ENCODE peak calls at places on chromosomes 3 and 15, in five cellular contexts. E is endodermal cell, S is PC-9, J is WERI-Rb-1, V is tibial artery. P is an unnamed sample.

GRCh38 chr3:32399030-32399620 is 7.5 kb downstream of the CMTM7 start:
- DNase-seq in E (no peak), S (no peak), J (no peak), V (no peak), P (no peak)

GRCh38 chr3:54870423-54870822 is 57.4 kb downstream of the LRTM1 start:
- DNase-seq in E (no peak), S (peak), J (peak), V (no peak), P (no peak)

GRCh38 chr3:29416514-29416913 is 135.6 kb downstream of the RBMS3 start:
- DNase-seq in E (no peak), S (no peak), J (no peak), V (no peak), P (no peak)

GRCh38 chr15:67107014-67107812 is 41.8 kb downstream of the SMAD3 start:
- DNase-seq in E (no peak), S (peak), J (no peak), V (peak), P (no peak)

GRCh38 chr3:69108813-69109212 is 13.6 kb downstream of the LMOD3 start:
- DNase-seq in E (no peak), S (no peak), J (no peak), V (no peak), P (no peak)

GRCh38 chr3:119658994-119659393 is 1.4 kb downstream of the POPDC2 start:
- DNase-seq in E (no peak), S (no peak), J (no peak), V (no peak), P (no peak)

GRCh38 chr3:6680119-6680806 is 180.7 kb upstream of the GRM7 start:
- DNase-seq in E (no peak), S (no peak), J (no peak), V (no peak), P (no peak)

GRCh38 chr3:113222412-113223086 is 11.2 kb downstream of the BOC start:
- DNase-seq in E (no peak), S (no peak), J (no peak), V (no peak), P (peak)

GRCh38 chr15:31163769-31164572 is 62.4 kb upstream of the TRPM1 start:
- DNase-seq in E (no peak), S (no peak), J (no peak), V (no peak), P (no peak)

GRCh38 chr3:64799606-64800005 is 111.8 kb upstream of the ADAMTS9 start:
- DNase-seq in E (no peak), S (no peak), J (no peak), V (no peak), P (no peak)

GRCh38 chr15:80464952-80465645 is 60.9 kb downstream of the ARNT2 start:
- DNase-seq in E (no peak), S (no peak), J (no peak), V (no peak), P (no peak)

GRCh38 chr3:13042932-13043275 is 30.3 kb downstream of the IQSEC1 start:
- DNase-seq in E (no peak), S (no peak), J (no peak), V (no peak), P (no peak)

GRCh38 chr3:61897848-61898247 is 336.5 kb downstream of the PTPRG start:
- DNase-seq in E (no peak), S (no peak), J (no peak), V (no peak), P (no peak)

GRCh38 chr3:119579366-119580147 is at the start of gene ADPRH:
- DNase-seq in E (peak), S (peak), J (no peak), V (peak), P (peak)

GRCh38 chr3:28699283-28699682 is 350.7 kb upstream of the AZI2 start:
- DNase-seq in E (no peak), S (peak), J (no peak), V (no peak), P (no peak)

GRCh38 chr3:168061332-168061996 is 34.3 kb downstream of the GOLIM4 start:
- DNase-seq in E (no peak), S (no peak), J (no peak), V (no peak), P (no peak)

GRCh38 chr15:68321229-68321628 is 43.7 kb downstream of the FEM1B start:
- DNase-seq in E (no peak), S (no peak), J (no peak), V (no peak), P (no peak)

GRCh38 chr15:57610130-57610529 is 18.4 kb downstream of the MYZAP start:
- DNase-seq in E (no peak), S (peak), J (no peak), V (peak), P (no peak)

GRCh38 chr3:126746395-126747177 is 42.5 kb downstream of the CHCHD6 start:
- DNase-seq in E (peak), S (peak), J (peak), V (no peak), P (no peak)

GRCh38 chr3:8761866-8762265 is 7.5 kb downstream of the OXTR start:
- DNase-seq in E (peak), S (no peak), J (peak), V (no peak), P (no peak)

GRCh38 chr15:33700695-33701303 is 267.5 kb upstream of the CHRM5 start:
- DNase-seq in E (peak), S (peak), J (peak), V (peak), P (peak)

GRCh38 chr3:78004578-78004977 is 964.7 kb downstream of the ROBO2 start:
- DNase-seq in E (no peak), S (no peak), J (no peak), V (no peak), P (no peak)

GRCh38 chr3:117719316-117719926 is 1009.8 kb downstream of the TUSC7 start:
- DNase-seq in E (no peak), S (no peak), J (no peak), V (no peak), P (no peak)

GRCh38 chr3:105254154-105254553 is 112.6 kb upstream of the ALCAM start:
- DNase-seq in E (no peak), S (no peak), J (no peak), V (no peak), P (no peak)

GRCh38 chr15:70486451-70487379 is 276.6 kb downstream of the UACA start:
- DNase-seq in E (no peak), S (peak), J (no peak), V (no peak), P (no peak)

GRCh38 chr3:185900228-185900627 is 37.6 kb downstream of the TRA2B start:
- DNase-seq in E (no peak), S (peak), J (no peak), V (no peak), P (no peak)

GRCh38 chr3:116701070-116701469 is 8.5 kb upstream of the TUSC7 start:
- DNase-seq in E (no peak), S (no peak), J (no peak), V (no peak), P (no peak)

GRCh38 chr3:149340310-149340933 is 7.0 kb upstream of the TM4SF18 start:
- DNase-seq in E (no peak), S (no peak), J (no peak), V (no peak), P (no peak)

GRCh38 chr15:55990071-55990470 is 3.3 kb downstream of the NEDD4 start:
- DNase-seq in E (no peak), S (no peak), J (no peak), V (no peak), P (no peak)

GRCh38 chr3:125194061-125194848 is 18.3 kb downstream of the SLC12A8 start:
- DNase-seq in E (no peak), S (no peak), J (no peak), V (no peak), P (no peak)

GRCh38 chr15:41558400-41559238 is at the start of gene TYRO3:
- DNase-seq in E (peak), S (peak), J (peak), V (peak), P (peak)

GRCh38 chr15:59138243-59138642 is 33.3 kb downstream of the CCNB2 start:
- DNase-seq in E (peak), S (peak), J (peak), V (no peak), P (no peak)

GRCh38 chr3:70090322-70090913 is 90.9 kb downstream of the SAMMSON start:
- DNase-seq in E (no peak), S (no peak), J (no peak), V (no peak), P (no peak)

GRCh38 chr15:28185148-28185895 is 86.2 kb upstream of the OCA2 start:
- DNase-seq in E (no peak), S (no peak), J (no peak), V (no peak), P (no peak)

GRCh38 chr3:113698891-113699465 is 2.5 kb upstream of the USF3 start:
- DNase-seq in E (peak), S (peak), J (no peak), V (no peak), P (no peak)

GRCh38 chr3:3799173-3800075 is at the start of gene LRRN1:
- DNase-seq in E (peak), S (peak), J (peak), V (peak), P (peak)

GRCh38 chr3:3802021-3802420 is 2.8 kb downstream of the LRRN1 start:
- DNase-seq in E (peak), S (no peak), J (no peak), V (no peak), P (no peak)

GRCh38 chr3:3800076-3800448 is 831 bp downstream of the LRRN1 start:
- DNase-seq in E (peak), S (peak), J (peak), V (peak), P (no peak)

GRCh38 chr3:3800685-3801509 is 1.7 kb downstream of the LRRN1 start:
- DNase-seq in E (peak), S (peak), J (no peak), V (peak), P (peak)

DNA sequence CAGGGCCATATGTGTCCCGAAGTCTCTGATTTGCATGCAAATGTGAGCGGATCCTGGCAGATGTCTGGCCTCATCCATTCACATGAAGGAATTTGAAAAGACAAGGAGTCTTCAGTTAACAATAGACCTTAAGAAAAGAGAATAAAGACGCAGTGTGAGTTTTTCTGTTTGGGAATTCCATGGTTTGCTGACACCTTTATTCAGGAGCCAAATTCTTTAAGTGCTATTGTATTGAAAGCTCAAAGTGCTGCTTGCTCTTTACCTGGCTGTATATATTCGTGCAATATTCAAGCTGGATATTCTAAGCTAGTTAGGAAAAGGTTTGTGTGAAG is 2.2 kb downstream of the LRRN1 start:
- DNase-seq in E (peak), S (no peak), J (no peak), V (no peak), P (no peak)
- H3K4me3 ChIP-seq in E (peak), S (no peak), J (no peak), V (peak), P (peak)

DNA sequence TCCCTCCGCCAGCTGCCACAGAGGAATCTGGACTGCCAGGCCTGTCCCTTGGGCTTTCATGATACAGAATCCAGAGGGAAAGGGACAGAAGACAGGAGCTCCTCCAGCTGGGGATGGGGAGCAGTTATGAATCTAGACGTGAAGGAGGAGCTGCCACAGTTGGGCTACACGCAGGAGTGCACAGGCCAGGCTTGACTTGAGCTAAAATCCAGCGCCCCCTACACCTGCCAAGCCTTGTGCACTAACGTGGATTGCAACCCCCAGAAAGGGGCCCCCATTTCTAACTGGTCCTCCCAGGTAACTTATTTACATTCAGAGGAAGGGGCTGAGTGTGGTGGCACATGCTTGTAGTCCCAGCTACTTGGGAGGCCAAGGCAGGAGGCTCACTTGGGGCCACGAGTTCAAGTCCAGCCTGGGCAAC is 14.3 kb downstream of the KLHL6 start:
- DNase-seq in E (no peak), S (no peak), J (no peak), V (no peak), P (no peak)
- H3K27ac ChIP-seq in E (no peak), S (no peak), J (no peak), V (no peak), P (peak)

DNA sequence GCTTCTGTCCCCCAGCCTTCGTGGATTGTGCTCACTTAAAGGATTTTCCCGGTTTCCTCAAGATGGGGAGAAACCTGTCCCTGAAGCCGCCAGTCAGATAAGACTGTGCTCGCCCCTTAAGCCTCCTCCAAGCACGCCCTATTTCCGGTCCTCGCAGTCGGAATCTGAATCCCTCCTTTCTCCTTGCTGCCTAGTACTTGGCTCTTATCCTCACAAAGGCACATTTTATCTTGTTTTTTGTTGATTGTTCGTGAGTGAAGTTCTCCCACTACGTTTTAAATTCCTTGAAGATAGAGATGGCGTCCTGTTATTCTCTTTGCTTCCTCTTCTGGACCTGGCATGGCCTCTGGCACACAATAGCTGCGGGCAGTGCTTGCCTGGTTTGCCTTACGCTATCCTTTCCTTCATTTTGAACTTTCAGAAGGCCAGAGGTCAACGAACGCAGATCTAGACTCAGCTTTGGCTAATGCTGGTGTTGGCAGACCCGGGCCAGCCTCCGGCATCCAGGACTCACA is 1.7 kb downstream of the CLDN11 start:
- DNase-seq in E (peak), S (no peak), J (no peak), V (no peak), P (no peak)
- H3K4me3 ChIP-seq in E (no peak), S (no peak), J (no peak), V (peak), P (peak)

DNA sequence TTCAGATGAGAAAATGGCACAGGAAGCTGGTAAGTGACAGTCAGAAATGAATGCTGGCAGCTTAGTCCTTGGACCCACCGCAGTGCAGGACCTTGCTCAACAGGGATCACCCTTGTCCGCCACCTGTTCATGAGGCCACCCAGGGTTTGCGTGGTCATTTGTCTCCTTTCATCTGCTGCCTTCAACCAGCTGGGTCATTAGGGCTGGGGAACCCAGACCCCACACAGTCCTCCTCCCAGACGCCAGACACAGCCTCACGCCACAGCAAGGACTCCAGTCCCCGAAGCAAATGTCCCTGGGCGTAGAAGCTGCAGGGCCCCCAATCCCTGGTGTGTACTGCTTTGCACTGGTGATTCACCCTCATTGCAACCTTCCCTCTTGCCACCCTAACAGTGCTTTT is 8.6 kb upstream of the LRRK1 start:
- DNase-seq in E (peak), S (no peak), J (no peak), V (peak), P (no peak)
- H3K27ac ChIP-seq in E (no peak), S (no peak), J (no peak), V (no peak), P (no peak)

GRCh38 chr3:172106037-172106559 is 66.7 kb downstream of the FNDC3B start:
- DNase-seq in E (no peak), S (no peak), J (no peak), V (no peak), P (no peak)

GRCh38 chr3:172104471-172105072 is 65.2 kb downstream of the FNDC3B start:
- DNase-seq in E (peak), S (no peak), J (no peak), V (no peak), P (no peak)

GRCh38 chr3:172110127-172110779 is 70.9 kb downstream of the FNDC3B start:
- DNase-seq in E (no peak), S (no peak), J (no peak), V (no peak), P (no peak)

GRCh38 chr3:172107403-172107802 is 68.0 kb downstream of the FNDC3B start:
- DNase-seq in E (no peak), S (no peak), J (no peak), V (no peak), P (no peak)

GRCh38 chr3:172106989-172107388 is 67.6 kb downstream of the FNDC3B start:
- DNase-seq in E (no peak), S (no peak), J (no peak), V (no peak), P (no peak)
- H3K4me3 ChIP-seq in E (no peak), S (no peak), J (no peak), V (no peak), P (no peak)

GRCh38 chr3:123431007-123431657 is 17.8 kb downstream of the ADCY5 start:
- DNase-seq in E (no peak), S (no peak), J (no peak), V (no peak), P (no peak)
- H3K27ac ChIP-seq in E (no peak), S (no peak), J (no peak), V (peak), P (peak)

GRCh38 chr15:85314139-85314538 is 66.3 kb upstream of the AKAP13 start:
- DNase-seq in E (no peak), S (no peak), J (no peak), V (no peak), P (no peak)

GRCh38 chr15:85312925-85313324 is 67.5 kb upstream of the AKAP13 start:
- DNase-seq in E (peak), S (no peak), J (no peak), V (no peak), P (no peak)

GRCh38 chr15:85314653-85315052 is 65.8 kb upstream of the AKAP13 start:
- DNase-seq in E (no peak), S (no peak), J (no peak), V (no peak), P (no peak)

GRCh38 chr15:85312486-85312885 is 67.9 kb upstream of the AKAP13 start:
- DNase-seq in E (peak), S (no peak), J (peak), V (no peak), P (no peak)

GRCh38 chr15:85313339-85313738 is 67.1 kb upstream of the AKAP13 start:
- DNase-seq in E (no peak), S (no peak), J (no peak), V (no peak), P (no peak)
- H3K4me3 ChIP-seq in E (no peak), S (no peak), J (no peak), V (no peak), P (no peak)

GRCh38 chr3:38247366-38248035 is 18.1 kb upstream of the SLC22A13 start:
- DNase-seq in E (no peak), S (peak), J (peak), V (no peak), P (no peak)
- H3K27ac ChIP-seq in E (no peak), S (peak), J (peak), V (no peak), P (no peak)

DNA sequence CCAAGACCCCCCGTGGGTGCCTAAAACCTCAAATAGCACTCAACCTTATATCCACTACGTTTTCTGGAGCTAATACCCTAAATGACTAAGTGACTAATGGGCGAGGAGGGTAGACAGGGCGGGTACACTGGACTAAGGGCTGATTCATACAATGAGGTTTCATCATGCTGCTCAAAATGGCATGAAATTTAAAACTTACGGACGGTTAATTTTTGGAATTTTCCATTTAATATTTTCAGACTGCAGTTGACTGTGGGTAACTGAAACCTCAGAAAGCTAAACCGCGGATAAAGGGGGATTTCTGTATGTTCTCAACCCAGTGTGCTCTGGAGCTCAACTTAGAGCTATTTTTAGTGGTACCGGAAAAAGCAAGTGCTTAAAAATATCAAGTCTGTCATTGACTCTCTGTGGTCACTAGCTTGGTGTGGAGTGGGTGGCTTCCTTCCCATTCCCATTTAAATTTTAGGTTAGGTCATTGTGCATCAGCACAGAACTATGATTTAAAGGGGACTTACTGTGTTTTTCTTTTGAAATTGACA is 72.9 kb downstream of the LRRC28 start:
- DNase-seq in E (no peak), S (no peak), J (no peak), V (peak), P (no peak)
- H3K4me3 ChIP-seq in E (no peak), S (peak), J (no peak), V (peak), P (no peak)

P was measured in dorsolateral prefrontal cortex.